ENCODE peak calls at places on chromosome 15, in six cellular contexts. One of them, this sample, is unnamed.

GRCh38 chr15:43939070-43939469 is 112.3 kb downstream of the WDR76 start:
- DNase-seq in endothelial cell of umbilical vein: peak
- DNase-seq in CD8-positive, alpha-beta T cell: no peak
- DNase-seq in astrocyte: no peak
- DNase-seq in tibial artery: no peak
- DNase-seq in cardiac muscle cell: no peak
- DNase-seq in this sample: peak

GRCh38 chr15:58932791-58933310 is 628 bp downstream of the SLTM start:
- DNase-seq in endothelial cell of umbilical vein: peak
- DNase-seq in CD8-positive, alpha-beta T cell: no peak
- DNase-seq in astrocyte: no peak
- DNase-seq in tibial artery: no peak
- DNase-seq in cardiac muscle cell: peak
- DNase-seq in this sample: peak

GRCh38 chr15:39135989-39136388 is 444.9 kb upstream of the THBS1 start:
- DNase-seq in endothelial cell of umbilical vein: no peak
- DNase-seq in CD8-positive, alpha-beta T cell: no peak
- DNase-seq in astrocyte: peak
- DNase-seq in tibial artery: no peak
- DNase-seq in cardiac muscle cell: no peak
- DNase-seq in this sample: peak

GRCh38 chr15:91263632-91264477 is 163.8 kb downstream of the SV2B start:
- DNase-seq in endothelial cell of umbilical vein: no peak
- DNase-seq in CD8-positive, alpha-beta T cell: no peak
- DNase-seq in astrocyte: peak
- DNase-seq in tibial artery: peak
- DNase-seq in cardiac muscle cell: no peak
- DNase-seq in this sample: peak

GRCh38 chr15:59303641-59304433 is 68.8 kb downstream of the MYO1E start:
- DNase-seq in endothelial cell of umbilical vein: no peak
- DNase-seq in CD8-positive, alpha-beta T cell: no peak
- DNase-seq in astrocyte: peak
- DNase-seq in tibial artery: no peak
- DNase-seq in cardiac muscle cell: no peak
- DNase-seq in this sample: no peak

GRCh38 chr15:68082735-68083134 is 28.6 kb downstream of the PIAS1 start:
- DNase-seq in endothelial cell of umbilical vein: no peak
- DNase-seq in CD8-positive, alpha-beta T cell: no peak
- DNase-seq in astrocyte: no peak
- DNase-seq in tibial artery: no peak
- DNase-seq in cardiac muscle cell: no peak
- DNase-seq in this sample: no peak

GRCh38 chr15:42037650-42038049 is 16.8 kb upstream of the PLA2G4E start:
- DNase-seq in endothelial cell of umbilical vein: no peak
- DNase-seq in CD8-positive, alpha-beta T cell: no peak
- DNase-seq in astrocyte: no peak
- DNase-seq in tibial artery: no peak
- DNase-seq in cardiac muscle cell: no peak
- DNase-seq in this sample: no peak

GRCh38 chr15:41183580-41183979 is 47.0 kb downstream of the EXD1 start:
- DNase-seq in endothelial cell of umbilical vein: no peak
- DNase-seq in CD8-positive, alpha-beta T cell: no peak
- DNase-seq in astrocyte: peak
- DNase-seq in tibial artery: no peak
- DNase-seq in cardiac muscle cell: no peak
- DNase-seq in this sample: peak

GRCh38 chr15:37109952-37110630 is 9.7 kb upstream of the MEIS2 start:
- DNase-seq in endothelial cell of umbilical vein: no peak
- DNase-seq in CD8-positive, alpha-beta T cell: no peak
- DNase-seq in astrocyte: no peak
- DNase-seq in tibial artery: no peak
- DNase-seq in cardiac muscle cell: peak
- DNase-seq in this sample: peak

GRCh38 chr15:70014860-70015490 is 82.7 kb downstream of the TLE3 start:
- DNase-seq in endothelial cell of umbilical vein: no peak
- DNase-seq in CD8-positive, alpha-beta T cell: no peak
- DNase-seq in astrocyte: no peak
- DNase-seq in tibial artery: no peak
- DNase-seq in cardiac muscle cell: no peak
- DNase-seq in this sample: no peak

GRCh38 chr15:60648928-60649679 is 170.2 kb upstream of the ICE2 start:
- DNase-seq in endothelial cell of umbilical vein: no peak
- DNase-seq in CD8-positive, alpha-beta T cell: no peak
- DNase-seq in astrocyte: no peak
- DNase-seq in tibial artery: no peak
- DNase-seq in cardiac muscle cell: no peak
- DNase-seq in this sample: no peak

GRCh38 chr15:75720787-75721461 is 8.3 kb upstream of the CSPG4 start:
- DNase-seq in endothelial cell of umbilical vein: peak
- DNase-seq in CD8-positive, alpha-beta T cell: no peak
- DNase-seq in astrocyte: peak
- DNase-seq in tibial artery: no peak
- DNase-seq in cardiac muscle cell: peak
- DNase-seq in this sample: no peak

GRCh38 chr15:43911235-43911661 is 84.4 kb downstream of the WDR76 start:
- DNase-seq in endothelial cell of umbilical vein: peak
- DNase-seq in CD8-positive, alpha-beta T cell: no peak
- DNase-seq in astrocyte: peak
- DNase-seq in tibial artery: peak
- DNase-seq in cardiac muscle cell: no peak
- DNase-seq in this sample: peak

GRCh38 chr15:51775967-51776816 is 24.8 kb downstream of the TMOD2 start:
- DNase-seq in endothelial cell of umbilical vein: peak
- DNase-seq in CD8-positive, alpha-beta T cell: peak
- DNase-seq in astrocyte: no peak
- DNase-seq in tibial artery: peak
- DNase-seq in cardiac muscle cell: peak
- DNase-seq in this sample: peak

GRCh38 chr15:65072027-65072426 is 4.2 kb upstream of the RASL12 start:
- DNase-seq in endothelial cell of umbilical vein: no peak
- DNase-seq in CD8-positive, alpha-beta T cell: no peak
- DNase-seq in astrocyte: no peak
- DNase-seq in tibial artery: no peak
- DNase-seq in cardiac muscle cell: no peak
- DNase-seq in this sample: peak

GRCh38 chr15:92665100-92665555 is 9.6 kb upstream of the FAM174B start:
- DNase-seq in endothelial cell of umbilical vein: peak
- DNase-seq in CD8-positive, alpha-beta T cell: no peak
- DNase-seq in astrocyte: no peak
- DNase-seq in tibial artery: no peak
- DNase-seq in cardiac muscle cell: peak
- DNase-seq in this sample: peak

GRCh38 chr15:23645379-23646164 is 2.1 kb downstream of the MAGEL2 start:
- DNase-seq in endothelial cell of umbilical vein: no peak
- DNase-seq in CD8-positive, alpha-beta T cell: no peak
- DNase-seq in astrocyte: no peak
- DNase-seq in tibial artery: no peak
- DNase-seq in cardiac muscle cell: peak
- DNase-seq in this sample: no peak

GRCh38 chr15:23647421-23648375 is at the start of gene MAGEL2:
- DNase-seq in endothelial cell of umbilical vein: no peak
- DNase-seq in CD8-positive, alpha-beta T cell: no peak
- DNase-seq in astrocyte: peak
- DNase-seq in tibial artery: no peak
- DNase-seq in cardiac muscle cell: peak
- DNase-seq in this sample: no peak

GRCh38 chr15:23647001-23647295 is 719 bp downstream of the MAGEL2 start:
- DNase-seq in endothelial cell of umbilical vein: no peak
- DNase-seq in CD8-positive, alpha-beta T cell: no peak
- DNase-seq in astrocyte: no peak
- DNase-seq in tibial artery: no peak
- DNase-seq in cardiac muscle cell: no peak
- DNase-seq in this sample: no peak

GRCh38 chr15:23644829-23645228 is 2.8 kb downstream of the MAGEL2 start:
- DNase-seq in endothelial cell of umbilical vein: no peak
- DNase-seq in CD8-positive, alpha-beta T cell: no peak
- DNase-seq in astrocyte: no peak
- DNase-seq in tibial artery: no peak
- DNase-seq in cardiac muscle cell: no peak
- DNase-seq in this sample: no peak

DNA sequence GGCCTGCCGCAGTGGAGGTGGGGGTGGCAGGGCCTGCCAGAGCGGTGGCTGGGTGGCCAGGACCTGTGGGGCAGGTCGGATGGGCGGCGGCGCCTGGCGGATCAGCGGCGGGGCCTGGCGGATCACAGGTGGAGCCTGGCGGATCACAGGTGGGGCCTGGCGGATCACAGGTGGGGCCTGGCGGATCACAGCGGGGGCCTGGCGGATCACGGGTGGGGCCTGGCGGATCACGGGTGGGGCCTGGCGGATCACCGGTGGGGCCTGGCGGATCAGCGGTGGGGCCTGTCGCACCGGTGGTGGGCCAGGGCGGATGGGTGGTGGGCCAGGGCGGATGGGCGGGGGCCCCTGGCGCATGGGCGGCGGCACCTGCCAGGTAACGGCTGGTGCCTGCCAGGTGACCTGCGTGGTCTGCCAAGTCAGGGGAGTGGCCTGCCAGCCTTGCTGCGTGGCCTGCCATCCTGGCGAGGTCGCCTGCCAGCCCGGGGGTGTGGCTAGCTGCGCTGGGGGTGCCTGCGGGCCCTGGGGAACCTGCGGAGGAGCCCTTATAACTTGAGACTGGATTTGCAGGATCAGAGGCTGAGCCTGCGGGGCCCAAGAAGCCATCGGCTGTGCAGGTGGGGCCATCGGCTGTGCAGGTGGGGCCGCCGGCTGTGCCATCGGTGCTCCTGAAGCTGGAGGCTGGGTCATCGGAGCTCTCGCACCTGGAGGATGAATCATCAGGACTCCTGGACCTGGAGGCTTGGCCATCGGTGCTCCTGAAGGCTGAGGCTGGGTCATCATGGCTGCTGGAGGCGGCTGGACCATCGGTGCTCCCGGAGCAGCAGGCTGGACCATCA is 1.3 kb downstream of the MAGEL2 start:
- DNase-seq in endothelial cell of umbilical vein: no peak
- DNase-seq in CD8-positive, alpha-beta T cell: no peak
- DNase-seq in astrocyte: no peak
- DNase-seq in tibial artery: no peak
- DNase-seq in cardiac muscle cell: no peak
- DNase-seq in this sample: no peak
- H3K4me3 ChIP-seq in endothelial cell of umbilical vein: no peak
- H3K4me3 ChIP-seq in CD8-positive, alpha-beta T cell: no peak
- H3K4me3 ChIP-seq in astrocyte: no peak
- H3K4me3 ChIP-seq in tibial artery: no peak
- H3K4me3 ChIP-seq in cardiac muscle cell: no peak
- H3K4me3 ChIP-seq in this sample: no peak

GRCh38 chr15:74238984-74239645 is 3.0 kb downstream of the CCDC33 start:
- DNase-seq in endothelial cell of umbilical vein: no peak
- DNase-seq in CD8-positive, alpha-beta T cell: no peak
- DNase-seq in astrocyte: no peak
- DNase-seq in tibial artery: no peak
- DNase-seq in cardiac muscle cell: no peak
- DNase-seq in this sample: no peak

GRCh38 chr15:74240897-74241614 is 4.9 kb downstream of the CCDC33 start:
- DNase-seq in endothelial cell of umbilical vein: no peak
- DNase-seq in CD8-positive, alpha-beta T cell: no peak
- DNase-seq in astrocyte: no peak
- DNase-seq in tibial artery: no peak
- DNase-seq in cardiac muscle cell: no peak
- DNase-seq in this sample: no peak

GRCh38 chr15:74242296-74242929 is 6.3 kb downstream of the CCDC33 start:
- DNase-seq in endothelial cell of umbilical vein: peak
- DNase-seq in CD8-positive, alpha-beta T cell: no peak
- DNase-seq in astrocyte: peak
- DNase-seq in tibial artery: no peak
- DNase-seq in cardiac muscle cell: no peak
- DNase-seq in this sample: peak

GRCh38 chr15:74243431-74243830 is 7.3 kb downstream of the CCDC33 start:
- DNase-seq in endothelial cell of umbilical vein: no peak
- DNase-seq in CD8-positive, alpha-beta T cell: no peak
- DNase-seq in astrocyte: no peak
- DNase-seq in tibial artery: no peak
- DNase-seq in cardiac muscle cell: no peak
- DNase-seq in this sample: no peak

GRCh38 chr15:74240002-74240568 is 4.0 kb downstream of the CCDC33 start:
- DNase-seq in endothelial cell of umbilical vein: peak
- DNase-seq in CD8-positive, alpha-beta T cell: no peak
- DNase-seq in astrocyte: peak
- DNase-seq in tibial artery: peak
- DNase-seq in cardiac muscle cell: no peak
- DNase-seq in this sample: peak
- TF ChIP-seq CTCF in endothelial cell of umbilical vein: peak
- TF ChIP-seq CTCF in CD8-positive, alpha-beta T cell: no peak
- TF ChIP-seq CTCF in astrocyte: peak
- TF ChIP-seq CTCF in tibial artery: peak
- TF ChIP-seq CTCF in cardiac muscle cell: peak
- TF ChIP-seq CTCF in this sample: peak

DNA sequence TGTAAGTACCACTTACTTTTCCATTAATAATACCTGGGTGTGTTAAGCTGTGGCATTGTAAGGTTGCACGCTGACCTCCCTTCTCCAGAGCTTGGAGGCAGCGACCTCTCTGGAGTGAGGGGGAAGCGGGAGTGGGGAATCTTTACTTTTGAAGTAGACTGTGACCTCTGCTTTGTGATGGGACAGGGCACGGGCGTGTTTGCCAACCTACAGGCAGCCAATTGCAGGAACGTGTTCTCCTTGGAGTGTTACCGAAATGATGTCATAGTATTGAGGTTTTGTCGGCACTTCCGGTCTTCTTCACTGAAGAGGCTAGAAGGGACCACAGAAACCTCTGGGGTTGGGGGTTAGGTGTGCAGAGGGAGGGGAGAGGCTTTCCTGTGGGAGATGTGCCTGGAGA is 227.3 kb upstream of the C2CD4B start:
- DNase-seq in endothelial cell of umbilical vein: no peak
- DNase-seq in CD8-positive, alpha-beta T cell: no peak
- DNase-seq in astrocyte: peak
- DNase-seq in tibial artery: no peak
- DNase-seq in cardiac muscle cell: peak
- DNase-seq in this sample: no peak
- H3K4me3 ChIP-seq in endothelial cell of umbilical vein: no peak
- H3K4me3 ChIP-seq in CD8-positive, alpha-beta T cell: peak
- H3K4me3 ChIP-seq in astrocyte: peak
- H3K4me3 ChIP-seq in tibial artery: peak
- H3K4me3 ChIP-seq in cardiac muscle cell: peak
- H3K4me3 ChIP-seq in this sample: peak

DNA sequence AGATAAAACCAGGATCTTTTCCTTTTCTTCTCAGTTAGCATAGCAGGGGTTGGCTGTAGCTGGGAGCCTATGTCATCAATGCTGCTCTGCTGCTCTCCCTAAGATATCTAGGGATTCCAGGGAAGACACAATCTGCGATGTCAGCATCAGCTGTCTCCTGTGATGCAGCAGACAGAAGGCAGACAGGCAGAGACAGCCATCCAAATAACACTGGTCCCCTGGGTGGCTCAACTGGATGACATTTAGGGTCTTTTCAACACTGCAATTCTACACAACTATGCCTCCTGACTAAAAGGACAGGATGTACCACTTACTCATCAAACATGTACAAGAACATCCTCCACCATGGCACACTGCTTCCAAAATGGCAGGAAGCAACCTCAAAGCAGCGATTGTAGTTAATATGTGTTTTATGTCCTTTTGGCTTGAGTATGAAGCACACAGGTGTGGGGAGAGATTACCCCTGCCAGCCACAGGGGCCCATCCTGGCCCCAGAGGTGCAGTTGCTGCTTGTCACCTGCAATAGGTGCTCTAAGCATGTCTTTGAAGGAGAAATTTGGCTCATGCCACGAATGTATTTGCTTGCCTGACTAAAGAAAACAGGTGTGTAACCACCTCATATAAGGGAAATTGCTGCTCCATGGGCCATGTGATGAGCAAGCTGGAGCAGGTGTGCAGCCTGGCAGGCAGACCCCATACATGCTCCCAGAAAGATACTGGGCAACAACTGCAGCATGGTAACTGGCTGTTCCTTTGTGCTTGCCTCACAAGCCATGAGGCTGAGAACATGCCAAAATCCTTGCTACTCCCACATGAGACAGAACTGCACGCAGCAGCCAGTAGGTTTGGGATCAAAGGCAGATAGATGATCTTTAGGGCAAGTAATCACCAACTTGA is 357.8 kb downstream of the VPS13C start:
- DNase-seq in endothelial cell of umbilical vein: no peak
- DNase-seq in CD8-positive, alpha-beta T cell: no peak
- DNase-seq in astrocyte: no peak
- DNase-seq in tibial artery: no peak
- DNase-seq in cardiac muscle cell: no peak
- DNase-seq in this sample: no peak
- TF ChIP-seq CTCF in endothelial cell of umbilical vein: no peak
- TF ChIP-seq CTCF in CD8-positive, alpha-beta T cell: no peak
- TF ChIP-seq CTCF in astrocyte: no peak
- TF ChIP-seq CTCF in tibial artery: no peak
- TF ChIP-seq CTCF in cardiac muscle cell: no peak
- TF ChIP-seq CTCF in this sample: no peak

This sample was measured in fibroblast of the aortic adventitia.